ENCODE peak calls at places on chromosomes 2 and 18, in five cellular contexts. Y is left kidney; O is CD8-positive, alpha-beta T cell; P is NCI-H1105; A is activated T-helper 1 cell treated with anti-CD3 and anti-CD28 coated beads, Interleukin-12 subunit alpha, Interleukin-12 subunit beta, Interleukin-2, Interleukin-4 antibody, amounts not matched to agents 30 ng/mL and 10 ng/mL and 1 ng/mL, durations not matched to agents 14 hours and 24 hours and 36 hours. F is an unnamed sample.

GRCh38 chr2:100620481-100620880 is 57.7 kb downstream of the PDCL3 start:
- DNase-seq in Y (no peak), O (no peak), P (no peak), A (no peak), F (no peak)

GRCh38 chr2:239278941-239279365 is 121.9 kb downstream of the HDAC4 start:
- DNase-seq in Y (no peak), O (no peak), P (no peak), A (no peak), F (no peak)

GRCh38 chr2:241984658-241985057 is 115.1 kb downstream of the RTP5 start:
- DNase-seq in Y (no peak), O (no peak), P (no peak), A (no peak), F (no peak)

GRCh38 chr2:23693606-23693951 is 233.3 kb downstream of the ATAD2B start:
- DNase-seq in Y (no peak), O (no peak), P (no peak), A (no peak), F (no peak)

GRCh38 chr2:145383961-145384360 is 864.0 kb upstream of the ZEB2 start:
- DNase-seq in Y (no peak), O (no peak), P (no peak), A (no peak), F (no peak)

GRCh38 chr2:68734688-68735525 is at the start of gene ARHGAP25:
- DNase-seq in Y (no peak), O (peak; percentile 48), P (no peak), A (peak; percentile 61), F (no peak)

GRCh38 chr2:173552540-173552939 is 197.9 kb downstream of the CDCA7 start:
- DNase-seq in Y (no peak), O (no peak), P (no peak), A (no peak), F (no peak)

GRCh38 chr18:64017870-64018269 is 48.0 kb downstream of the SERPINB8 start:
- DNase-seq in Y (peak; percentile 81), O (no peak), P (peak; percentile 21), A (no peak), F (no peak)

GRCh38 chr2:174711206-174711605 is 53.1 kb downstream of the CHRNA1 start:
- DNase-seq in Y (no peak), O (no peak), P (no peak), A (no peak), F (no peak)

GRCh38 chr2:46142546-46143329 is 154.5 kb upstream of the EPAS1 start:
- DNase-seq in Y (no peak), O (no peak), P (no peak), A (no peak), F (peak; percentile 56)

F was measured in mucosa of descending colon.